ENCODE peak calls at places on chromosomes 11 and 22, in eight cellular contexts. U is lower lobe of right lung, H is GM23248, Q is aorta, T is fibroblast of lung, C is HAP-1, F is A549, Y is prostate gland. R is an unnamed sample.
A peak's percentile ranks its signal among the peaks of the same experiment; 100 is the strongest.

GRCh38 chr22:27982630-27983180 is 63.6 kb upstream of the PITPNB start:
- DNase-seq in U (no peak), H (no peak), Q (no peak), T (no peak), C (no peak), F (no peak), Y (no peak), R (peak; percentile 60)

GRCh38 chr11:120703358-120704152 is 192.0 kb downstream of the GRIK4 start:
- DNase-seq in U (no peak), H (no peak), Q (no peak), T (no peak), C (no peak), F (no peak), Y (no peak), R (no peak)

GRCh38 chr22:47307812-47308211 is 545.4 kb downstream of the TBC1D22A start:
- DNase-seq in U (no peak), H (no peak), Q (no peak), T (peak; percentile 75), C (no peak), F (no peak), Y (no peak), R (no peak)

GRCh38 chr11:126163074-126163700 is 48.3 kb downstream of the RPUSD4 start:
- DNase-seq in U (no peak), H (peak; percentile 98), Q (peak; percentile 68), T (peak; percentile 92), C (no peak), F (no peak), Y (no peak), R (no peak)

GRCh38 chr11:6452219-6452618 is 11.4 kb upstream of the HPX start:
- DNase-seq in U (no peak), H (peak; percentile 60), Q (peak; percentile 62), T (no peak), C (no peak), F (no peak), Y (no peak), R (no peak)

GRCh38 chr11:77111277-77111676 is 8.6 kb downstream of the OMP start:
- DNase-seq in U (no peak), H (peak; percentile 44), Q (no peak), T (no peak), C (no peak), F (no peak), Y (no peak), R (no peak)

GRCh38 chr11:64545605-64546004 is 45.4 kb upstream of the SLC22A12 start:
- DNase-seq in U (peak; percentile 39), H (peak; percentile 75), Q (peak; percentile 83), T (peak; percentile 78), C (no peak), F (peak; percentile 79), Y (no peak), R (no peak)

GRCh38 chr11:76194872-76195668 is 11.2 kb downstream of the WNT11 start:
- DNase-seq in U (no peak), H (peak; percentile 60), Q (no peak), T (no peak), C (no peak), F (no peak), Y (no peak), R (no peak)

GRCh38 chr22:47647181-47647580 is 884.7 kb downstream of the TBC1D22A start:
- DNase-seq in U (no peak), H (no peak), Q (no peak), T (no peak), C (no peak), F (no peak), Y (no peak), R (no peak)

GRCh38 chr11:40819230-40819629 is 640.2 kb downstream of the LRRC4C start:
- DNase-seq in U (no peak), H (no peak), Q (no peak), T (no peak), C (no peak), F (no peak), Y (no peak), R (no peak)

GRCh38 chr11:120119121-120119520 is 18.8 kb downstream of the TRIM29 start:
- DNase-seq in U (no peak), H (no peak), Q (no peak), T (no peak), C (no peak), F (no peak), Y (no peak), R (no peak)

GRCh38 chr11:10911907-10912306 is 54.1 kb upstream of the ZBED5 start:
- DNase-seq in U (no peak), H (no peak), Q (no peak), T (no peak), C (peak; percentile 70), F (no peak), Y (no peak), R (no peak)

GRCh38 chr11:94130589-94131362 is 2.1 kb downstream of the PANX1 start:
- DNase-seq in U (no peak), H (peak; percentile 96), Q (peak; percentile 58), T (peak; percentile 94), C (no peak), F (no peak), Y (no peak), R (peak; percentile 73)

GRCh38 chr11:69442807-69443137 is 38.7 kb upstream of the LINC01488 start:
- DNase-seq in U (peak; percentile 60), H (peak; percentile 88), Q (peak; percentile 55), T (peak; percentile 37), C (no peak), F (no peak), Y (peak; percentile 34), R (no peak)

GRCh38 chr11:66002648-66003225 is 434 bp downstream of the BANF1 start:
- DNase-seq in U (peak; percentile 73), H (peak; percentile 70), Q (no peak), T (peak; percentile 51), C (no peak), F (peak; percentile 44), Y (peak; percentile 69), R (peak; percentile 94)

GRCh38 chr22:23525510-23525909 is 54.6 kb downstream of the IGLL1 start:
- DNase-seq in U (peak; percentile 39), H (no peak), Q (no peak), T (no peak), C (no peak), F (no peak), Y (no peak), R (no peak)

GRCh38 chr11:119751281-119752060 is 22.5 kb upstream of the NECTIN1 start:
- DNase-seq in U (no peak), H (peak; percentile 18), Q (no peak), T (no peak), C (no peak), F (no peak), Y (peak; percentile 27), R (no peak)

GRCh38 chr11:575324-575995 is 810 bp upstream of the PHRF1 start:
- DNase-seq in U (peak; percentile 81), H (peak; percentile 80), Q (no peak), T (no peak), C (peak; percentile 42), F (peak; percentile 76), Y (no peak), R (no peak)

GRCh38 chr11:61141601-61142028 is 19.6 kb downstream of the VPS37C start:
- DNase-seq in U (no peak), H (no peak), Q (peak; percentile 53), T (no peak), C (no peak), F (no peak), Y (peak; percentile 35), R (peak; percentile 85)

GRCh38 chr11:107598225-107599139 is 7.5 kb downstream of the ELMOD1 start:
- DNase-seq in U (peak; percentile 52), H (peak; percentile 54), Q (no peak), T (no peak), C (peak; percentile 52), F (peak; percentile 22), Y (no peak), R (no peak)

GRCh38 chr22:44497218-44497903 is 672 bp downstream of the RTL6 start:
- DNase-seq in U (no peak), H (peak; percentile 59), Q (peak; percentile 56), T (peak; percentile 70), C (no peak), F (no peak), Y (no peak), R (no peak)

GRCh38 chr11:117181586-117182550 is 3.3 kb downstream of the SIDT2 start:
- DNase-seq in U (no peak), H (no peak), Q (no peak), T (no peak), C (no peak), F (no peak), Y (peak; percentile 3), R (peak; percentile 61)
- H3K4me3 ChIP-seq in U (no peak overlapping the region), H (no peak overlapping the region), Q (no peak overlapping the region), T (no peak overlapping the region), C (no peak overlapping the region), F (no peak overlapping the region), Y (no peak overlapping the region), R (no peak overlapping the region)

GRCh38 chr22:20542736-20543135 is 35.3 kb downstream of the MED15 start:
- DNase-seq in U (no peak), H (peak; percentile 24), Q (no peak), T (no peak), C (no peak), F (no peak), Y (no peak), R (no peak)
- H3K4me3 ChIP-seq in U (no peak overlapping the region), H (no peak overlapping the region), Q (no peak overlapping the region), T (no peak overlapping the region), C (no peak overlapping the region), F (no peak overlapping the region), Y (no peak overlapping the region), R (no peak overlapping the region)

GRCh38 chr22:20261848-20262581 is 6.1 kb downstream of the RTN4R start:
- DNase-seq in U (no peak), H (no peak), Q (no peak), T (no peak), C (no peak), F (no peak), Y (no peak), R (peak; percentile 58)
- H3K4me3 ChIP-seq in U (no peak overlapping the region), H (no peak overlapping the region), Q (no peak overlapping the region), T (no peak overlapping the region), C (no peak overlapping the region), F (no peak overlapping the region), Y (no peak overlapping the region), R (no peak overlapping the region)

DNA sequence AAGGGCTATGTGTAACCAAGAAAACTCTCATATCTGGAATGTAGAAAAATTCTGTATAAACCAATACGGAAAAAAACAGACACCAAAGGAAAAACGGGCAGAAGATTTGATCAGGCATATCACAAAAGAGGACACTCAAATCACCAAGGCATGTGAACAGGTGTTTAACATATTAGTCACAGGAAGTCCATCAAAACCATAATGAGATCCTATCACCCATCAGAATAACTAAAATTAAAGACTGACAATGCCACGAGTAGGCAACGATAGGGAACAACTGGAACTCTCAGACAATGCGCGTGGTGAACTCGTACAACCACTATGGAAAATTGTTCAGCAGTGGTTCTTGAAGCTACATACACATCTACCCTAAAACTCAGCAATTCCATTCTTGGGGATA is 94.5 kb downstream of the MICAL3 start:
- DNase-seq in U (no peak), H (no peak), Q (no peak), T (no peak), C (no peak), F (no peak), Y (no peak), R (no peak)
- H3K4me3 ChIP-seq in U (no peak overlapping the region), H (no peak overlapping the region), Q (no peak overlapping the region), T (no peak overlapping the region), C (no peak overlapping the region), F (no peak overlapping the region), Y (no peak overlapping the region), R (no peak overlapping the region)

R was measured in upper lobe of left lung.